ENCODE peak calls at places on chromosomes 5 and 9, in five cellular contexts. F, Z, X, D and I are unnamed samples.
A peak's percentile ranks its signal among the peaks of the same experiment; 100 is the strongest.

GRCh38 chr5:153147891-153148623 is 342.4 kb upstream of the GRIA1 start:
- DNase-seq in F (no peak), Z (peak; percentile 39), X (peak; percentile 78), D (peak; percentile 41), I (no peak)

GRCh38 chr9:90342607-90343006 is 300.0 kb downstream of the DIRAS2 start:
- DNase-seq in F (no peak), Z (no peak), X (no peak), D (no peak), I (no peak)

GRCh38 chr5:44835693-44836092 is 26.9 kb downstream of the MRPS30 start:
- DNase-seq in F (no peak), Z (no peak), X (no peak), D (no peak), I (no peak)

GRCh38 chr9:32886021-32886420 is 102.7 kb downstream of the TMEM215 start:
- DNase-seq in F (no peak), Z (no peak), X (no peak), D (no peak), I (no peak)

GRCh38 chr5:14263700-14264099 is 120.6 kb downstream of the TRIO start:
- DNase-seq in F (no peak), Z (peak; percentile 63), X (peak; percentile 61), D (no peak), I (no peak)

GRCh38 chr9:90344013-90344412 is 298.6 kb downstream of the DIRAS2 start:
- DNase-seq in F (no peak), Z (no peak), X (peak; percentile 88), D (no peak), I (no peak)

GRCh38 chr9:93950619-93951601 is 4.2 kb downstream of the BARX1 start:
- DNase-seq in F (no peak), Z (no peak), X (peak; percentile 40), D (peak; percentile 67), I (peak; percentile 32)

GRCh38 chr5:41043109-41043747 is 27.9 kb downstream of the MROH2B start:
- DNase-seq in F (no peak), Z (no peak), X (no peak), D (no peak), I (peak; percentile 20)

GRCh38 chr5:67793418-67793817 is 422.1 kb upstream of the PIK3R1 start:
- DNase-seq in F (no peak), Z (no peak), X (no peak), D (no peak), I (no peak)

GRCh38 chr5:128074947-128075346 is 8.6 kb upstream of the SLC12A2 start:
- DNase-seq in F (no peak), Z (no peak), X (no peak), D (no peak), I (no peak)

GRCh38 chr5:134451618-134452505 is 40.2 kb upstream of the CDKN2AIPNL start:
- DNase-seq in F (peak; percentile 90), Z (no peak), X (peak; percentile 70), D (peak; percentile 46), I (peak; percentile 47)

GRCh38 chr5:34789021-34789531 is 49.9 kb upstream of the TTC23L start:
- DNase-seq in F (no peak), Z (no peak), X (peak; percentile 8), D (no peak), I (no peak)

GRCh38 chr5:73205309-73205708 is 32.3 kb downstream of the TMEM174 start:
- DNase-seq in F (no peak), Z (no peak), X (no peak), D (peak; percentile 35), I (peak; percentile 72)

GRCh38 chr5:107957023-107957422 is 286.3 kb upstream of the EFNA5 start:
- DNase-seq in F (no peak), Z (no peak), X (no peak), D (no peak), I (no peak)

GRCh38 chr9:27303219-27303618 is 6.3 kb upstream of the EQTN start:
- DNase-seq in F (peak; percentile 5), Z (no peak), X (no peak), D (peak; percentile 11), I (no peak)

GRCh38 chr9:93451762-93452709 is 551 bp downstream of the FAM120A start:
- DNase-seq in F (no peak), Z (peak; percentile 71), X (peak; percentile 52), D (peak; percentile 70), I (peak; percentile 42)

GRCh38 chr9:129650680-129651235 is 8.8 kb upstream of the ASB6 start:
- DNase-seq in F (no peak), Z (no peak), X (peak; percentile 36), D (no peak), I (no peak)

GRCh38 chr9:131734165-131734610 is 5.7 kb downstream of the RAPGEF1 start:
- DNase-seq in F (no peak), Z (peak; percentile 58), X (peak; percentile 33), D (peak; percentile 64), I (peak; percentile 89)
- TF ChIP-seq CTCF in F (no peak), Z (no peak), X (no peak), D (no peak), I (no peak)

GRCh38 chr5:75050415-75050814 is 1.9 kb downstream of the GCNT4 start:
- DNase-seq in F (peak; percentile 47), Z (no peak), X (no peak), D (peak; percentile 14), I (peak; percentile 27)
- TF ChIP-seq CTCF in F (no peak), Z (no peak), X (peak; percentile 51), D (no peak), I (no peak)

DNA sequence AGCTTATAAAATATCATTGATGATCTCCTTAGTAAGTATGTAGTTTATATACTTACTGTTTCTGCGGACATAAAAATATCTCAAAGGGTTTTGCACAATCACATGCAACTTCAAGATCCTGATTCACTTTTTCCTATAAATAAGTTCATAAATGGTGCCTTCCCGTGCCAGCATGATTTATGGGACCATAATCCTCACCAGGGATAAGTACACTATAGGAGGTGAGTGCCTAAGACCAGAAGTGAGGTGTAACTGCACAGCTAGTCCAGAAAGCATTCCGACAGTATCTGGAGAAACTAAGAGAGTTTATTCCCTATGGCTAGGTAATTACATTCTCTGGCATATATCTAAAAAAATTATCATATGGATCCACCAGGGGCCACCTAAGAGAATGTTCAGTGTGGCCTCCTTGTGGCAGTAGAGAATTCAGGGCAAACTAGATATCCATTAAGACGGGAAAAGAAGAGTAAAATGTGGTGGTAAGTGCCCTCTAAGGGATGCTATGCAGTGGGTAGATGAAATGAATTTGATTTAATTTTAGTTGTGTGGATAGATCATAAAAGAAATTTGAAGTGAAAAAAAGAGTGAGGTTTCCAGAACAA is 402.5 kb upstream of the SLC24A2 start:
- DNase-seq in F (no peak), Z (no peak), X (no peak), D (no peak), I (no peak)
- TF ChIP-seq CTCF in F (no peak), Z (peak; percentile 25), X (peak; percentile 36), D (no peak), I (no peak)

GRCh38 chr5:136082390-136083193 is 50.1 kb upstream of the SMAD5 start:
- DNase-seq in F (peak; percentile 76), Z (peak; percentile 66), X (peak; percentile 61), D (peak; percentile 92), I (peak; percentile 91)
- TF ChIP-seq CTCF in F (peak; percentile 96), Z (peak; percentile 94), X (peak; percentile 88), D (peak; percentile 87), I (peak; percentile 76)

GRCh38 chr5:169920446-169920845 is 59.8 kb downstream of the INSYN2B start:
- DNase-seq in F (no peak), Z (no peak), X (no peak), D (no peak), I (no peak)
- TF ChIP-seq CTCF in F (no peak), Z (no peak), X (no peak), D (no peak), I (no peak)

GRCh38 chr5:181043285-181044092 is 3.4 kb downstream of the BTNL9 start:
- DNase-seq in F (peak; percentile 43), Z (peak; percentile 67), X (no peak), D (no peak), I (no peak)
- TF ChIP-seq CTCF in F (peak; percentile 24), Z (peak; percentile 75), X (peak; percentile 18), D (no peak), I (no peak)

GRCh38 chr5:80399553-80400239 is 8.2 kb upstream of the ZFYVE16 start:
- DNase-seq in F (peak; percentile 11), Z (peak; percentile 67), X (peak; percentile 92), D (no peak), I (no peak)
- TF ChIP-seq CTCF in F (no peak), Z (peak; percentile 29), X (no peak), D (no peak), I (no peak)